ENCODE peak calls at places on chromosomes 7 and 10, in nine cellular contexts. One of them, this sample, is unnamed. For H3K4me1, the result is how much of the 10 kb centered on the place peaks cover.

GRCh38 chr10:102114861-102115618 is 5.1 kb downstream of the LDB1 start:
- DNase-seq in A549: peak
- DNase-seq in neural progenitor cell: peak
- DNase-seq in cardiac muscle cell: peak
- DNase-seq in tibial artery: peak
- DNase-seq in CD8-positive, alpha-beta T cell: peak
- DNase-seq in right lobe of liver: peak
- DNase-seq in uterus: peak
- DNase-seq in Panc1: no peak
- DNase-seq in this sample: peak

GRCh38 chr7:140200102-140200989 is 23.6 kb upstream of the KDM7A start:
- DNase-seq in A549: peak
- DNase-seq in neural progenitor cell: no peak
- DNase-seq in cardiac muscle cell: peak
- DNase-seq in tibial artery: peak
- DNase-seq in CD8-positive, alpha-beta T cell: no peak
- DNase-seq in right lobe of liver: no peak
- DNase-seq in uterus: no peak
- DNase-seq in Panc1: peak
- DNase-seq in this sample: no peak

GRCh38 chr10:113078282-113078907 is 128.3 kb downstream of the TCF7L2 start:
- DNase-seq in A549: no peak
- DNase-seq in neural progenitor cell: no peak
- DNase-seq in cardiac muscle cell: no peak
- DNase-seq in tibial artery: no peak
- DNase-seq in CD8-positive, alpha-beta T cell: no peak
- DNase-seq in right lobe of liver: no peak
- DNase-seq in uterus: no peak
- DNase-seq in Panc1: no peak
- DNase-seq in this sample: no peak

GRCh38 chr7:22571776-22572175 is 71.8 kb upstream of the STEAP1B start:
- DNase-seq in A549: no peak
- DNase-seq in neural progenitor cell: no peak
- DNase-seq in cardiac muscle cell: no peak
- DNase-seq in tibial artery: no peak
- DNase-seq in CD8-positive, alpha-beta T cell: no peak
- DNase-seq in right lobe of liver: no peak
- DNase-seq in uterus: no peak
- DNase-seq in Panc1: no peak
- DNase-seq in this sample: no peak

GRCh38 chr10:123069271-123069670 is 60.5 kb downstream of the ACADSB start:
- DNase-seq in A549: no peak
- DNase-seq in neural progenitor cell: peak
- DNase-seq in cardiac muscle cell: no peak
- DNase-seq in tibial artery: no peak
- DNase-seq in CD8-positive, alpha-beta T cell: no peak
- DNase-seq in right lobe of liver: no peak
- DNase-seq in uterus: no peak
- DNase-seq in Panc1: no peak
- DNase-seq in this sample: no peak

GRCh38 chr10:129344956-129345355 is 122.1 kb upstream of the MGMT start:
- DNase-seq in A549: no peak
- DNase-seq in neural progenitor cell: no peak
- DNase-seq in cardiac muscle cell: no peak
- DNase-seq in tibial artery: no peak
- DNase-seq in CD8-positive, alpha-beta T cell: no peak
- DNase-seq in right lobe of liver: no peak
- DNase-seq in uterus: no peak
- DNase-seq in Panc1: no peak
- DNase-seq in this sample: no peak

GRCh38 chr10:80136134-80136571 is 3.6 kb downstream of the PLAC9 start:
- DNase-seq in A549: no peak
- DNase-seq in neural progenitor cell: no peak
- DNase-seq in cardiac muscle cell: peak
- DNase-seq in tibial artery: peak
- DNase-seq in CD8-positive, alpha-beta T cell: no peak
- DNase-seq in right lobe of liver: no peak
- DNase-seq in uterus: peak
- DNase-seq in Panc1: no peak
- DNase-seq in this sample: peak

GRCh38 chr10:72097448-72098300 is 9.3 kb upstream of the SPOCK2 start:
- DNase-seq in A549: peak
- DNase-seq in neural progenitor cell: no peak
- DNase-seq in cardiac muscle cell: peak
- DNase-seq in tibial artery: no peak
- DNase-seq in CD8-positive, alpha-beta T cell: no peak
- DNase-seq in right lobe of liver: no peak
- DNase-seq in uterus: no peak
- DNase-seq in Panc1: peak
- DNase-seq in this sample: no peak

GRCh38 chr10:44859546-44860285 is 51.4 kb upstream of the TMEM72 start:
- DNase-seq in A549: no peak
- DNase-seq in neural progenitor cell: no peak
- DNase-seq in cardiac muscle cell: no peak
- DNase-seq in tibial artery: no peak
- DNase-seq in CD8-positive, alpha-beta T cell: no peak
- DNase-seq in right lobe of liver: no peak
- DNase-seq in uterus: no peak
- DNase-seq in Panc1: no peak
- DNase-seq in this sample: no peak

GRCh38 chr10:44862917-44863316 is 48.2 kb upstream of the TMEM72 start:
- DNase-seq in A549: no peak
- DNase-seq in neural progenitor cell: no peak
- DNase-seq in cardiac muscle cell: no peak
- DNase-seq in tibial artery: no peak
- DNase-seq in CD8-positive, alpha-beta T cell: no peak
- DNase-seq in right lobe of liver: no peak
- DNase-seq in uterus: no peak
- DNase-seq in Panc1: no peak
- DNase-seq in this sample: no peak

GRCh38 chr10:44858988-44859387 is 52.1 kb upstream of the TMEM72 start:
- DNase-seq in A549: no peak
- DNase-seq in neural progenitor cell: no peak
- DNase-seq in cardiac muscle cell: no peak
- DNase-seq in tibial artery: no peak
- DNase-seq in CD8-positive, alpha-beta T cell: no peak
- DNase-seq in right lobe of liver: no peak
- DNase-seq in uterus: no peak
- DNase-seq in Panc1: no peak
- DNase-seq in this sample: no peak

GRCh38 chr10:44862006-44862751 is 49.0 kb upstream of the TMEM72 start:
- DNase-seq in A549: no peak
- DNase-seq in neural progenitor cell: no peak
- DNase-seq in cardiac muscle cell: no peak
- DNase-seq in tibial artery: no peak
- DNase-seq in CD8-positive, alpha-beta T cell: no peak
- DNase-seq in right lobe of liver: no peak
- DNase-seq in uterus: no peak
- DNase-seq in Panc1: no peak
- DNase-seq in this sample: no peak

DNA sequence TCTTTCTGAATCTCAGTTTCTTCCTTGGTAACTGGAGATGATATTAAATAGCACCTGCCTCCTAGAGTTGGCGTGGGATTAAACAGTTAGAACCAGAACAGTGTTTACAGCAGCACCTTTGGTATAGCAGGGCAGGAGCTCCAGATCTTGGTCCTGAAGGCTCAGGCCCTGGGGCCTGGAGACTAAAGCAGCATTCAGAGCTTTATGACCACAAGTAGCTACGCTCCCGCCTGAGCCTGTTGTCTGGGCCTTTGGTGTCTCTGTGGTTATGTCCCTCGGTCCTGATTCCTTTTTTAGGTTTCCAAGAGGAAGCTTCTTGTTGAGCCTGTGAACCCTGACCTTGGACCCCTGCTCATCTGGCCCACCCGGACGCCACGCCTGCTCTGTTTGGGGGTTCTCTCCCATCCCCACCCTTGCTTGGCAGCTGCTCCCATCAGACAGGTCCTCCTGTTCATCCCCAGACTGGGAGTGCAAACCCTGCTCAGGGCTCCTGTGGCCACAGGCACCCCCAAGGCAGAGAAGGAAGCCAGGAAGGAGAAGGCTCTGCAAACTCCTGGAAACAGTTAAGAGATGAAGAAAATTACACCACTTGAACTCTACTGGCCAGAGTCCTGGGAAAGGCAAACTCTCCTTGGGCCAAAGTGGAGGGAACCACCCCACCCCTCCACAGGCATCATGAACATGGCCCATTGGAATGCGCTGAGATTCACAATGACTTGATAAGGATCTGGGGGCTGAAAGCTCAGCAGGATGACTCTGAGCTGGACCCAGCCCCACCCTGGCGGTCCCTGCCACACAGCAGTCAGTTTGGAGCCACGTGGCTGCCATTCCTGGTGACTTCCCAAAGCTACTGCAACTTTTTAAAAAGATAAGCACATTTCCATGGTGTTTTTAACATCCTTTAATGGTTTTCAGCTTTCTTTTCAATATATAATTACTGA is 50.1 kb upstream of the TMEM72 start:
- DNase-seq in A549: peak
- DNase-seq in neural progenitor cell: no peak
- DNase-seq in cardiac muscle cell: peak
- DNase-seq in tibial artery: peak
- DNase-seq in CD8-positive, alpha-beta T cell: no peak
- DNase-seq in right lobe of liver: no peak
- DNase-seq in uterus: peak
- DNase-seq in Panc1: no peak
- DNase-seq in this sample: no peak
- H3K4me1 ChIP-seq in A549: under half
- H3K4me1 ChIP-seq in neural progenitor cell: under half
- H3K4me1 ChIP-seq in cardiac muscle cell: under half
- H3K4me1 ChIP-seq in tibial artery: under half
- H3K4me1 ChIP-seq in CD8-positive, alpha-beta T cell: under half
- H3K4me1 ChIP-seq in right lobe of liver: under half
- H3K4me1 ChIP-seq in uterus: under half
- H3K4me1 ChIP-seq in Panc1: under half
- H3K4me1 ChIP-seq in this sample: under half

GRCh38 chr7:87144173-87144657 is 8.0 kb upstream of the DMTF1 start:
- DNase-seq in A549: no peak
- DNase-seq in neural progenitor cell: no peak
- DNase-seq in cardiac muscle cell: no peak
- DNase-seq in tibial artery: no peak
- DNase-seq in CD8-positive, alpha-beta T cell: no peak
- DNase-seq in right lobe of liver: no peak
- DNase-seq in uterus: no peak
- DNase-seq in Panc1: no peak
- DNase-seq in this sample: no peak
- TF ChIP-seq CTCF in A549: no peak
- TF ChIP-seq CTCF in neural progenitor cell: no peak
- TF ChIP-seq CTCF in cardiac muscle cell: no peak
- TF ChIP-seq CTCF in tibial artery: no peak
- TF ChIP-seq CTCF in CD8-positive, alpha-beta T cell: no peak
- TF ChIP-seq CTCF in right lobe of liver: no peak
- TF ChIP-seq CTCF in uterus: no peak
- TF ChIP-seq CTCF in Panc1: no peak
- TF ChIP-seq CTCF in this sample: no peak

GRCh38 chr7:2299131-2299829 is 15.0 kb downstream of the SNX8 start:
- DNase-seq in A549: no peak
- DNase-seq in neural progenitor cell: no peak
- DNase-seq in cardiac muscle cell: peak
- DNase-seq in tibial artery: peak
- DNase-seq in CD8-positive, alpha-beta T cell: no peak
- DNase-seq in right lobe of liver: no peak
- DNase-seq in uterus: peak
- DNase-seq in Panc1: no peak
- DNase-seq in this sample: no peak
- H3K4me3 ChIP-seq in A549: no peak
- H3K4me3 ChIP-seq in neural progenitor cell: no peak
- H3K4me3 ChIP-seq in cardiac muscle cell: no peak
- H3K4me3 ChIP-seq in tibial artery: no peak
- H3K4me3 ChIP-seq in CD8-positive, alpha-beta T cell: no peak
- H3K4me3 ChIP-seq in right lobe of liver: no peak
- H3K4me3 ChIP-seq in uterus: no peak
- H3K4me3 ChIP-seq in Panc1: no peak
- H3K4me3 ChIP-seq in this sample: no peak

GRCh38 chr10:97543025-97543546 is 29.5 kb upstream of the ANKRD2 start:
- DNase-seq in A549: peak
- DNase-seq in neural progenitor cell: no peak
- DNase-seq in cardiac muscle cell: peak
- DNase-seq in tibial artery: peak
- DNase-seq in CD8-positive, alpha-beta T cell: no peak
- DNase-seq in right lobe of liver: peak
- DNase-seq in uterus: peak
- DNase-seq in Panc1: peak
- DNase-seq in this sample: peak

GRCh38 chr10:97538839-97539238 is 33.7 kb upstream of the ANKRD2 start:
- DNase-seq in A549: no peak
- DNase-seq in neural progenitor cell: no peak
- DNase-seq in cardiac muscle cell: no peak
- DNase-seq in tibial artery: no peak
- DNase-seq in CD8-positive, alpha-beta T cell: no peak
- DNase-seq in right lobe of liver: no peak
- DNase-seq in uterus: no peak
- DNase-seq in Panc1: no peak
- DNase-seq in this sample: no peak

GRCh38 chr10:97540669-97541500 is 31.7 kb upstream of the ANKRD2 start:
- DNase-seq in A549: no peak
- DNase-seq in neural progenitor cell: no peak
- DNase-seq in cardiac muscle cell: peak
- DNase-seq in tibial artery: no peak
- DNase-seq in CD8-positive, alpha-beta T cell: no peak
- DNase-seq in right lobe of liver: no peak
- DNase-seq in uterus: peak
- DNase-seq in Panc1: no peak
- DNase-seq in this sample: no peak

GRCh38 chr10:97539523-97540200 is 32.9 kb upstream of the ANKRD2 start:
- DNase-seq in A549: no peak
- DNase-seq in neural progenitor cell: peak
- DNase-seq in cardiac muscle cell: peak
- DNase-seq in tibial artery: no peak
- DNase-seq in CD8-positive, alpha-beta T cell: no peak
- DNase-seq in right lobe of liver: peak
- DNase-seq in uterus: peak
- DNase-seq in Panc1: no peak
- DNase-seq in this sample: peak

DNA sequence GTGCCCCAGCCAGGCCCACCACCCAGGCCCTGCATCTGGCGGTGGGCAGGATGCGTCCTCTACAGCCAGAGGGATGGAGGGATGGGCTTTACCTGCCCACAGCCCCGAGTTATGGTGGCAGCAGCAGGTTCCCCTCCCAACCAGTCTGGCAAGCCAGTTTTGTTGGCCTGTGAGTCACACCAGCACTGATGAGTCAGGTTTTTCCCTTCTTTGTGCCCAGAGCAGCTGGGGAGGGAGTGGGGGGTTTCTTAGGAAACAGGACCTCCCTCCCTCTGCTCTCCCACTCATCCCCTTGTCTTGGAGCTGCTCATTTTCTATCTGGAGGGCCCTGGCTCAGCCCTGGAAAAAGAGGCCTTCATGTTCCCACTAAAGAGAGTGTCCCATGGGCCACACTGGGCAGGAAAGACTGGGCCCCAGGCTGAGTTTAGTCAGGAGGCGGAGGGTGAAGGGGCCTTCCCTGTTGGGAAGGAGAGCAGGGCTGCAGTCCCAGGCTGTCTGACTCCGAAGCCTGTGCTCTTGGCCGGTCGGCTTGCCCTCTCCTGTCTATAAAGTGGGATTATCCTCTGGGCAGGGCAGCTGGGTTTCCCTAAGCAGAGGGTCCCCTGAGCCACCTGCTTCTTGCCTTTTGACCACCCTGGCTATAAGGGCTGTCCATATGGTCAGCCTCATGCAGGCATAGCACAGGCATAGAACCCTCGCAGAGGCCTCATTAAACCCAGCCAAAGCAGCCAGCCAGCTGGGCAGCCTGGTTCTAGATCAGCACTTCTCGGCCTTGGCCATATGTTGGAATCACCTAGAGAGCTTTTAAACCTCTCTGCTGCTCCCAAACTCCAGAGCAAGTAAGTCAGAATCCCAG is 30.2 kb upstream of the ANKRD2 start:
- DNase-seq in A549: peak
- DNase-seq in neural progenitor cell: peak
- DNase-seq in cardiac muscle cell: peak
- DNase-seq in tibial artery: peak
- DNase-seq in CD8-positive, alpha-beta T cell: no peak
- DNase-seq in right lobe of liver: no peak
- DNase-seq in uterus: peak
- DNase-seq in Panc1: peak
- DNase-seq in this sample: peak
- H3K4me1 ChIP-seq in A549: half or more
- H3K4me1 ChIP-seq in neural progenitor cell: under half
- H3K4me1 ChIP-seq in cardiac muscle cell: under half
- H3K4me1 ChIP-seq in tibial artery: half or more
- H3K4me1 ChIP-seq in CD8-positive, alpha-beta T cell: under half
- H3K4me1 ChIP-seq in right lobe of liver: under half
- H3K4me1 ChIP-seq in uterus: under half
- H3K4me1 ChIP-seq in Panc1: half or more
- H3K4me1 ChIP-seq in this sample: under half